ENCODE peak calls at places on chromosomes 5 and 9, in nine cellular contexts. One of them, this sample, is unnamed.

GRCh38 chr9:133144887-133145466 is 18.7 kb downstream of the GBGT1 start:
- DNase-seq in DND-41: no peak
- DNase-seq in psoas muscle: no peak
- DNase-seq in CD4-positive, alpha-beta T cell: no peak
- DNase-seq in aorta: no peak
- DNase-seq in fibroblast of lung: peak; percentile 11
- DNase-seq in heart left ventricle: no peak
- DNase-seq in heart right ventricle: no peak
- DNase-seq in hepatocyte: no peak
- DNase-seq in this sample: no peak

GRCh38 chr5:109407913-109408312 is 1.9 kb downstream of the PJA2 start:
- DNase-seq in DND-41: no peak
- DNase-seq in psoas muscle: no peak
- DNase-seq in CD4-positive, alpha-beta T cell: no peak
- DNase-seq in aorta: no peak
- DNase-seq in fibroblast of lung: no peak
- DNase-seq in heart left ventricle: no peak
- DNase-seq in heart right ventricle: no peak
- DNase-seq in hepatocyte: no peak
- DNase-seq in this sample: no peak

GRCh38 chr9:94950733-94951590 is 224.5 kb downstream of the AOPEP start:
- DNase-seq in DND-41: no peak
- DNase-seq in psoas muscle: no peak
- DNase-seq in CD4-positive, alpha-beta T cell: no peak
- DNase-seq in aorta: no peak
- DNase-seq in fibroblast of lung: peak; percentile 42
- DNase-seq in heart left ventricle: no peak
- DNase-seq in heart right ventricle: no peak
- DNase-seq in hepatocyte: no peak
- DNase-seq in this sample: no peak

GRCh38 chr5:153979015-153979414 is 59.7 kb downstream of the FAM114A2 start:
- DNase-seq in DND-41: no peak
- DNase-seq in psoas muscle: no peak
- DNase-seq in CD4-positive, alpha-beta T cell: no peak
- DNase-seq in aorta: no peak
- DNase-seq in fibroblast of lung: no peak
- DNase-seq in heart left ventricle: no peak
- DNase-seq in heart right ventricle: no peak
- DNase-seq in hepatocyte: no peak
- DNase-seq in this sample: no peak

GRCh38 chr5:9513825-9514224 is 32.0 kb downstream of the SEMA5A start:
- DNase-seq in DND-41: no peak
- DNase-seq in psoas muscle: no peak
- DNase-seq in CD4-positive, alpha-beta T cell: no peak
- DNase-seq in aorta: no peak
- DNase-seq in fibroblast of lung: peak; percentile 65
- DNase-seq in heart left ventricle: no peak
- DNase-seq in heart right ventricle: no peak
- DNase-seq in hepatocyte: peak; percentile 45
- DNase-seq in this sample: no peak

GRCh38 chr9:70478963-70479641 is 64.6 kb upstream of the KLF9 start:
- DNase-seq in DND-41: no peak
- DNase-seq in psoas muscle: peak; percentile 41
- DNase-seq in CD4-positive, alpha-beta T cell: no peak
- DNase-seq in aorta: no peak
- DNase-seq in fibroblast of lung: peak; percentile 84
- DNase-seq in heart left ventricle: no peak
- DNase-seq in heart right ventricle: no peak
- DNase-seq in hepatocyte: peak; percentile 27
- DNase-seq in this sample: no peak

GRCh38 chr5:136279314-136279713 is 86.0 kb downstream of the TRPC7 start:
- DNase-seq in DND-41: no peak
- DNase-seq in psoas muscle: no peak
- DNase-seq in CD4-positive, alpha-beta T cell: no peak
- DNase-seq in aorta: no peak
- DNase-seq in fibroblast of lung: no peak
- DNase-seq in heart left ventricle: no peak
- DNase-seq in heart right ventricle: no peak
- DNase-seq in hepatocyte: no peak
- DNase-seq in this sample: no peak

GRCh38 chr5:133831506-133832224 is 136.8 kb downstream of the C5orf15 start:
- DNase-seq in DND-41: no peak
- DNase-seq in psoas muscle: no peak
- DNase-seq in CD4-positive, alpha-beta T cell: no peak
- DNase-seq in aorta: no peak
- DNase-seq in fibroblast of lung: no peak
- DNase-seq in heart left ventricle: no peak
- DNase-seq in heart right ventricle: no peak
- DNase-seq in hepatocyte: no peak
- DNase-seq in this sample: no peak

GRCh38 chr5:142857405-142857804 is 87.2 kb downstream of the ARHGAP26 start:
- DNase-seq in DND-41: no peak
- DNase-seq in psoas muscle: no peak
- DNase-seq in CD4-positive, alpha-beta T cell: no peak
- DNase-seq in aorta: no peak
- DNase-seq in fibroblast of lung: no peak
- DNase-seq in heart left ventricle: no peak
- DNase-seq in heart right ventricle: no peak
- DNase-seq in hepatocyte: no peak
- DNase-seq in this sample: no peak

GRCh38 chr5:67089200-67089725 is 107.3 kb downstream of the CD180 start:
- DNase-seq in DND-41: no peak
- DNase-seq in psoas muscle: peak; percentile 13
- DNase-seq in CD4-positive, alpha-beta T cell: no peak
- DNase-seq in aorta: no peak
- DNase-seq in fibroblast of lung: peak; percentile 38
- DNase-seq in heart left ventricle: peak; percentile 15
- DNase-seq in heart right ventricle: no peak
- DNase-seq in hepatocyte: no peak
- DNase-seq in this sample: no peak

GRCh38 chr9:6272229-6272597 is 56.0 kb upstream of the TPD52L3 start:
- DNase-seq in DND-41: no peak
- DNase-seq in psoas muscle: no peak
- DNase-seq in CD4-positive, alpha-beta T cell: no peak
- DNase-seq in aorta: no peak
- DNase-seq in fibroblast of lung: peak; percentile 96
- DNase-seq in heart left ventricle: peak; percentile 23
- DNase-seq in heart right ventricle: peak; percentile 20
- DNase-seq in hepatocyte: peak; percentile 49
- DNase-seq in this sample: no peak

GRCh38 chr5:92911851-92912250 is 669.2 kb downstream of the NR2F1-AS1 start:
- DNase-seq in DND-41: no peak
- DNase-seq in psoas muscle: no peak
- DNase-seq in CD4-positive, alpha-beta T cell: no peak
- DNase-seq in aorta: no peak
- DNase-seq in fibroblast of lung: no peak
- DNase-seq in heart left ventricle: no peak
- DNase-seq in heart right ventricle: no peak
- DNase-seq in hepatocyte: no peak
- DNase-seq in this sample: no peak

GRCh38 chr5:113231653-113232000 is 203.2 kb downstream of the TSSK1B start:
- DNase-seq in DND-41: no peak
- DNase-seq in psoas muscle: no peak
- DNase-seq in CD4-positive, alpha-beta T cell: no peak
- DNase-seq in aorta: no peak
- DNase-seq in fibroblast of lung: no peak
- DNase-seq in heart left ventricle: no peak
- DNase-seq in heart right ventricle: no peak
- DNase-seq in hepatocyte: no peak
- DNase-seq in this sample: no peak

GRCh38 chr5:113232667-113233066 is 202.1 kb downstream of the TSSK1B start:
- DNase-seq in DND-41: no peak
- DNase-seq in psoas muscle: no peak
- DNase-seq in CD4-positive, alpha-beta T cell: no peak
- DNase-seq in aorta: no peak
- DNase-seq in fibroblast of lung: peak; percentile 32
- DNase-seq in heart left ventricle: peak; percentile 65
- DNase-seq in heart right ventricle: peak; percentile 54
- DNase-seq in hepatocyte: no peak
- DNase-seq in this sample: no peak

GRCh38 chr5:113233606-113234005 is 201.2 kb downstream of the TSSK1B start:
- DNase-seq in DND-41: no peak
- DNase-seq in psoas muscle: no peak
- DNase-seq in CD4-positive, alpha-beta T cell: no peak
- DNase-seq in aorta: no peak
- DNase-seq in fibroblast of lung: no peak
- DNase-seq in heart left ventricle: no peak
- DNase-seq in heart right ventricle: no peak
- DNase-seq in hepatocyte: no peak
- DNase-seq in this sample: no peak

GRCh38 chr5:113230711-113231652 is 203.8 kb downstream of the TSSK1B start:
- DNase-seq in DND-41: no peak
- DNase-seq in psoas muscle: no peak
- DNase-seq in CD4-positive, alpha-beta T cell: no peak
- DNase-seq in aorta: no peak
- DNase-seq in fibroblast of lung: no peak
- DNase-seq in heart left ventricle: no peak
- DNase-seq in heart right ventricle: no peak
- DNase-seq in hepatocyte: no peak
- DNase-seq in this sample: no peak

DNA sequence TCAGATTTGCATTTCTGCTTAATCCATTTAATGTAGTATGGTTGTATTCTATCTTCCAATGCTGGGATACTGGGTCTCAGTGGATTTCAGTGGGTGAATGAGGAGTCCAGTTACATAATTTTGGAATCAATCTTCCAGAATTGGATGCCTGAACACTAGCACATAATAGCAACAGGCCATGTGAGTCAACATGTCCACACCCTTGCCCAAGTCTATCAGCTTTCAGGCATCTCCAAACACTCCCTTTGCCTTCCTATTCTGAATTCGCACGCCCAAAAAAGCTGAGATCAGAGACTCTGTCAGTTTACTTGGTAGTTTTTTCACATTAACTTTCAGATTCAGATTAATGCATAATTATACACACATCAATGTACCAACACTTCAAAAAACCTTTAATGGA is 202.5 kb downstream of the TSSK1B start:
- DNase-seq in DND-41: no peak
- DNase-seq in psoas muscle: no peak
- DNase-seq in CD4-positive, alpha-beta T cell: no peak
- DNase-seq in aorta: no peak
- DNase-seq in fibroblast of lung: peak; percentile 49
- DNase-seq in heart left ventricle: no peak
- DNase-seq in heart right ventricle: no peak
- DNase-seq in hepatocyte: no peak
- DNase-seq in this sample: no peak
- H3K27ac ChIP-seq in DND-41: no peak overlapping the region
- H3K27ac ChIP-seq in psoas muscle: peak overlapping the region; percentile 12
- H3K27ac ChIP-seq in CD4-positive, alpha-beta T cell: no peak overlapping the region
- H3K27ac ChIP-seq in aorta: no peak overlapping the region
- H3K27ac ChIP-seq in fibroblast of lung: no peak overlapping the region
- H3K27ac ChIP-seq in heart left ventricle: no peak overlapping the region
- H3K27ac ChIP-seq in heart right ventricle: no peak overlapping the region
- H3K27ac ChIP-seq in hepatocyte: no peak overlapping the region
- H3K27ac ChIP-seq in this sample: no peak overlapping the region

GRCh38 chr5:10699987-10700386 is 61.0 kb downstream of the DAP start:
- DNase-seq in DND-41: peak; percentile 15
- DNase-seq in psoas muscle: no peak
- DNase-seq in CD4-positive, alpha-beta T cell: no peak
- DNase-seq in aorta: no peak
- DNase-seq in fibroblast of lung: no peak
- DNase-seq in heart left ventricle: no peak
- DNase-seq in heart right ventricle: no peak
- DNase-seq in hepatocyte: no peak
- DNase-seq in this sample: no peak

GRCh38 chr5:10699281-10699874 is 61.7 kb downstream of the DAP start:
- DNase-seq in DND-41: no peak
- DNase-seq in psoas muscle: no peak
- DNase-seq in CD4-positive, alpha-beta T cell: no peak
- DNase-seq in aorta: no peak
- DNase-seq in fibroblast of lung: no peak
- DNase-seq in heart left ventricle: no peak
- DNase-seq in heart right ventricle: no peak
- DNase-seq in hepatocyte: no peak
- DNase-seq in this sample: no peak

GRCh38 chr5:10695055-10695649 is 65.9 kb downstream of the DAP start:
- DNase-seq in DND-41: no peak
- DNase-seq in psoas muscle: peak; percentile 62
- DNase-seq in CD4-positive, alpha-beta T cell: no peak
- DNase-seq in aorta: peak; percentile 89
- DNase-seq in fibroblast of lung: peak; percentile 76
- DNase-seq in heart left ventricle: peak; percentile 80
- DNase-seq in heart right ventricle: peak; percentile 71
- DNase-seq in hepatocyte: peak; percentile 81
- DNase-seq in this sample: no peak

GRCh38 chr5:10691826-10692785 is 68.9 kb downstream of the DAP start:
- DNase-seq in DND-41: no peak
- DNase-seq in psoas muscle: no peak
- DNase-seq in CD4-positive, alpha-beta T cell: no peak
- DNase-seq in aorta: no peak
- DNase-seq in fibroblast of lung: no peak
- DNase-seq in heart left ventricle: no peak
- DNase-seq in heart right ventricle: no peak
- DNase-seq in hepatocyte: no peak
- DNase-seq in this sample: no peak

GRCh38 chr5:10695759-10696543 is 65.1 kb downstream of the DAP start:
- DNase-seq in DND-41: peak; percentile 27
- DNase-seq in psoas muscle: no peak
- DNase-seq in CD4-positive, alpha-beta T cell: no peak
- DNase-seq in aorta: no peak
- DNase-seq in fibroblast of lung: no peak
- DNase-seq in heart left ventricle: no peak
- DNase-seq in heart right ventricle: no peak
- DNase-seq in hepatocyte: no peak
- DNase-seq in this sample: no peak
- H3K27ac ChIP-seq in DND-41: no peak overlapping the region
- H3K27ac ChIP-seq in psoas muscle: no peak overlapping the region
- H3K27ac ChIP-seq in CD4-positive, alpha-beta T cell: no peak overlapping the region
- H3K27ac ChIP-seq in aorta: no peak overlapping the region
- H3K27ac ChIP-seq in fibroblast of lung: peak overlapping the region; percentile 10
- H3K27ac ChIP-seq in heart left ventricle: no peak overlapping the region
- H3K27ac ChIP-seq in heart right ventricle: no peak overlapping the region
- H3K27ac ChIP-seq in hepatocyte: no peak overlapping the region
- H3K27ac ChIP-seq in this sample: no peak overlapping the region

GRCh38 chr5:759111-759741 is 25.3 kb downstream of the ZDHHC11B start:
- DNase-seq in DND-41: peak; percentile 20
- DNase-seq in psoas muscle: peak; percentile 76
- DNase-seq in CD4-positive, alpha-beta T cell: peak; percentile 67
- DNase-seq in aorta: peak; percentile 87
- DNase-seq in fibroblast of lung: peak; percentile 25
- DNase-seq in heart left ventricle: peak; percentile 89
- DNase-seq in heart right ventricle: peak; percentile 89
- DNase-seq in hepatocyte: peak; percentile 92
- DNase-seq in this sample: peak; percentile 25
- H3K27ac ChIP-seq in DND-41: no peak overlapping the region
- H3K27ac ChIP-seq in psoas muscle: no peak overlapping the region
- H3K27ac ChIP-seq in CD4-positive, alpha-beta T cell: no peak overlapping the region
- H3K27ac ChIP-seq in aorta: no peak overlapping the region
- H3K27ac ChIP-seq in fibroblast of lung: no peak overlapping the region
- H3K27ac ChIP-seq in heart left ventricle: peak overlapping the region; percentile 87
- H3K27ac ChIP-seq in heart right ventricle: peak overlapping the region; percentile 89
- H3K27ac ChIP-seq in hepatocyte: peak overlapping the region; percentile 33
- H3K27ac ChIP-seq in this sample: peak overlapping the region; percentile 43

DNA sequence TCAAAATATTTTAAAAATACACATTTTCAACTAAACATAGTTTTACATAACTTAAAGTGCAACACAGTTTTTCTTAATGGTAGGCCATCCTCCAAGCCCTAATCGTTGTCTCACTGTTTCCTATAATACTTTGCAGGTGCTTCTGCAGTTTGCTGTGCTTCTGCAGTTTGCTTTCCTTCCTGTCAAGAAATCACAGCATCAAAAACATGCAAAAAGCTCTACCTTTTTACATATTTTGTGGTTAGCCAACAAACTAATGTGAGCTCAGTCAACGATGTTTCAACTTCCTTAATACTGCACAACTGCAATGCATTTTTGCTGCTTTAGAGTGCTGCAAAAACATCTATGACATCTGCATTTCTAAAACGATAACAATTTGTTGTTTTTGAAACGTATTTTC is 25.2 kb downstream of the EMB start:
- DNase-seq in DND-41: peak; percentile 57
- DNase-seq in psoas muscle: no peak
- DNase-seq in CD4-positive, alpha-beta T cell: no peak
- DNase-seq in aorta: no peak
- DNase-seq in fibroblast of lung: no peak
- DNase-seq in heart left ventricle: no peak
- DNase-seq in heart right ventricle: no peak
- DNase-seq in hepatocyte: no peak
- DNase-seq in this sample: peak; percentile 48
- H3K27ac ChIP-seq in DND-41: peak overlapping the region; percentile 68
- H3K27ac ChIP-seq in psoas muscle: no peak overlapping the region
- H3K27ac ChIP-seq in CD4-positive, alpha-beta T cell: no peak overlapping the region
- H3K27ac ChIP-seq in aorta: no peak overlapping the region
- H3K27ac ChIP-seq in fibroblast of lung: no peak overlapping the region
- H3K27ac ChIP-seq in heart left ventricle: no peak overlapping the region
- H3K27ac ChIP-seq in heart right ventricle: no peak overlapping the region
- H3K27ac ChIP-seq in hepatocyte: no peak overlapping the region
- H3K27ac ChIP-seq in this sample: no peak overlapping the region